ENCODE peak calls at places on chromosomes 11 and 22, in four cellular contexts. R, D, M and E are unnamed samples. For H3K4me1, the result is how much of the 10 kb centered on the place peaks cover.

GRCh38 chr22:32591620-32592019 is 117.0 kb downstream of the FBXO7 start:
- DNase-seq in D (no peak), R (no peak), M (no peak), E (no peak)

GRCh38 chr11:57885298-57886035 is 123.9 kb downstream of the CTNND1 start:
- DNase-seq in D (no peak), R (no peak), M (no peak), E (no peak)

GRCh38 chr22:29225422-29226090 is 19.9 kb downstream of the EMID1 start:
- DNase-seq in D (no peak), M (no peak), R (peak), E (peak)

GRCh38 chr22:44192811-44193536 is 12.2 kb downstream of the PARVG start:
- DNase-seq in M (no peak), R (no peak), D (no peak), E (no peak)

GRCh38 chr22:42078469-42079318 is 806 bp upstream of the SMDT1 start:
- DNase-seq in M (no peak), D (peak), R (no peak), E (no peak)

GRCh38 chr11:64438986-64439771 is 80.2 kb downstream of the RPS6KA4 start:
- DNase-seq in R (no peak), D (no peak), M (no peak), E (no peak)

GRCh38 chr11:60121259-60121658 is 32.8 kb downstream of the MS4A2 start:
- DNase-seq in R (no peak), M (no peak), D (no peak), E (no peak)

GRCh38 chr11:20351151-20351550 is 12.4 kb upstream of the HTATIP2 start:
- DNase-seq in R (no peak), D (no peak), M (no peak), E (no peak)

GRCh38 chr11:70849031-70849430 is 403.3 kb downstream of the SHANK2 start:
- DNase-seq in R (no peak), M (no peak), D (no peak), E (no peak)

GRCh38 chr11:28086569-28086968 is 21.4 kb downstream of the KIF18A start:
- DNase-seq in M (no peak), D (no peak), R (no peak), E (no peak)

GRCh38 chr22:21443735-21444421 is 23.3 kb upstream of the TMEM191C start:
- DNase-seq in D (peak), M (peak), R (no peak), E (peak)

GRCh38 chr22:44345872-44346271 is 33.1 kb upstream of the SHISAL1 start:
- DNase-seq in M (no peak), D (no peak), R (no peak), E (no peak)

GRCh38 chr11:46458491-46458890 is 66.9 kb upstream of the CHRM4 start:
- DNase-seq in R (no peak), M (no peak), D (no peak), E (no peak)

GRCh38 chr11:9716275-9717039 is 52.6 kb downstream of the SWAP70 start:
- DNase-seq in D (no peak), R (no peak), M (no peak), E (no peak)

GRCh38 chr11:19187101-19187500 is 14.7 kb downstream of the CSRP3 start:
- DNase-seq in M (no peak), D (no peak), R (no peak), E (no peak)

GRCh38 chr11:128716231-128716630 is 22.4 kb downstream of the FLI1 start:
- DNase-seq in R (no peak), M (no peak), D (no peak), E (no peak)
- H3K27ac ChIP-seq in R (peak), M (peak), D (peak), E (peak)

GRCh38 chr11:61679301-61679700 is 890 bp upstream of the DAGLA start:
- DNase-seq in M (no peak), R (no peak), D (no peak), E (peak)

GRCh38 chr11:61680622-61681191 is 516 bp downstream of the DAGLA start:
- DNase-seq in D (no peak), R (no peak), M (no peak), E (no peak)

GRCh38 chr11:61682093-61682732 is 2.0 kb downstream of the DAGLA start:
- DNase-seq in D (peak), R (peak), M (peak), E (peak)

GRCh38 chr11:61683116-61683515 is 2.9 kb downstream of the DAGLA start:
- DNase-seq in D (no peak), R (no peak), M (no peak), E (no peak)

GRCh38 chr11:61679893-61680621 is at the start of gene DAGLA:
- DNase-seq in M (peak), D (peak), R (peak), E (peak)
- H3K4me3 ChIP-seq in M (peak), D (peak), R (peak), E (peak)

GRCh38 chr11:114483929-114484328 is 44.7 kb downstream of the REXO2 start:
- DNase-seq in R (no peak), D (no peak), M (no peak), E (no peak)
- H3K4me1 ChIP-seq in R (under half), D (under half), M (under half), E (under half)

GRCh38 chr11:124748100-124748418 is 4.0 kb downstream of the VSIG2 start:
- DNase-seq in R (no peak), M (no peak), D (no peak), E (no peak)

GRCh38 chr11:124749920-124750319 is 2.1 kb downstream of the VSIG2 start:
- DNase-seq in D (no peak), M (no peak), R (no peak), E (no peak)

GRCh38 chr11:124746621-124747243 is 5.3 kb downstream of the VSIG2 start:
- DNase-seq in D (peak), R (peak), M (peak), E (peak)

GRCh38 chr11:124747406-124748099 is 4.5 kb downstream of the VSIG2 start:
- DNase-seq in R (no peak), D (no peak), M (no peak), E (no peak)

DNA sequence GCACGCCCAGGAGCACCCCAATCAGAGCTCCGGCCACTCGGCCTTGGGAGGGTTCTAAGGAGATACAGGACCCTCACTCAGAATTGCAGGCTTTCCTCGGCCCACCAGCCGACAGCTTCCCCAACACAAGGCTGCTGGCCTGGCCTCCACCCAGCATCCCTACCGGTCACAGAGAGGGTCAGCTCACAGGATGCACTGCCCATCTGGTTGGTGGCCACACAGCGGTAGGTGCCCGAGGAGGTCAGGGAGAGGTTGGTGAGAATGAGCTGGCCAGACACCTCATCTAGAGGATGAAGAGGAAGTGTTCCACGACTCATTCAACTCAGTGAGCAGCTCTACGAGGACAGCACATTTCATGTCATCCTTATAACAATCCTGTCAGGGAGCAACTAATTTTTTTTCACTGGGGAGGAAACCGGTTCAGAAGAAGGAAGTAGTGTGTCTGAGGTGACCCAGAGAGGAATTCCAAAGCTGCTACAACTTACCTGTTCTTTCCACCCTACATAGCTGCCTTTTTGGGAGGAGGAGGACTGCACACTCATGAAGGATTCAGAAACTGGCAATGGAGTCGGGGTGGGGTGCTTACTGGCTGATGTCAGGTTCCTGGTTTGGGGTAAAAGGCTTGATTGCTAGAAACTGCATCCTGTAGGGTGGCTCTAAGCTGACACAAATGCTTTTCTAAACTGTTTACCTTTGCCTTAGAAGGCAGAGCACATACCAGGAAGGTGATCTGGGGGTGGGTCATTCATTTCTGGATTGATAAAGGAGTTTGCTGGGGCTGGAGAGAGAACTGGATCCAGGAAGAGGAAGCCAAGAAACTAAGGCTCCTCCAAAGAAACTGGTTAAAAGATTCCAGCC is 3.3 kb downstream of the VSIG2 start:
- DNase-seq in R (no peak), D (no peak), M (no peak), E (no peak)
- H3K27ac ChIP-seq in R (peak), D (no peak), M (no peak), E (no peak)

GRCh38 chr11:4636962-4637661 is at the start of gene OR51D1:
- DNase-seq in M (peak), D (peak), R (peak), E (peak)
- H3K4me3 ChIP-seq in M (no peak), D (no peak), R (peak), E (peak)